ENCODE peak calls at places on chromosome 17, in eight cellular contexts. J is sigmoid colon; U is EL; V is mammary epithelial cell; I is T47D; C is CD8-positive, alpha-beta T cell; Y is stimulated activated CD4-positive, alpha-beta T cell treated with anti-CD3 and anti-CD28 coated beads, Interleukin-4, amount 100 ng/mL, for 24 hours; H is AG10803. O is an unnamed sample.

GRCh38 chr17:68516732-68517131 is 4.5 kb downstream of the PRKAR1A start:
- DNase-seq in J (no peak), U (no peak), V (no peak), I (no peak), C (no peak), Y (no peak), H (no peak), O (no peak)

GRCh38 chr17:80145076-80146075 is 1.6 kb downstream of the EIF4A3 start:
- DNase-seq in J (peak), U (no peak), V (peak), I (no peak), C (no peak), Y (no peak), H (no peak), O (no peak)

GRCh38 chr17:57766307-57766943 is 21.3 kb upstream of the CCDC182 start:
- DNase-seq in J (no peak), U (no peak), V (no peak), I (no peak), C (no peak), Y (no peak), H (no peak), O (no peak)

GRCh38 chr17:61411944-61412859 is 12.6 kb downstream of the TBX2 start:
- DNase-seq in J (peak), U (peak), V (peak), I (peak), C (peak), Y (peak), H (peak), O (peak)

GRCh38 chr17:7110617-7111306 is 3.9 kb downstream of the ASGR2 start:
- DNase-seq in J (no peak), U (no peak), V (no peak), I (no peak), C (no peak), Y (no peak), H (no peak), O (no peak)

GRCh38 chr17:46739982-46740381 is 78.5 kb downstream of the WNT3 start:
- DNase-seq in J (no peak), U (peak), V (no peak), I (no peak), C (no peak), Y (no peak), H (no peak), O (no peak)

GRCh38 chr17:75539969-75540729 is 14.7 kb downstream of the LLGL2 start:
- DNase-seq in J (no peak), U (no peak), V (no peak), I (no peak), C (no peak), Y (no peak), H (no peak), O (no peak)

GRCh38 chr17:9104370-9105041 is 83.2 kb downstream of the NTN1 start:
- DNase-seq in J (no peak), U (no peak), V (no peak), I (no peak), C (no peak), Y (no peak), H (no peak), O (no peak)

GRCh38 chr17:75614556-75615270 is 18.5 kb upstream of the SMIM5 start:
- DNase-seq in J (no peak), U (no peak), V (no peak), I (no peak), C (no peak), Y (no peak), H (no peak), O (no peak)

GRCh38 chr17:520447-521167 is 168.0 kb upstream of the RPH3AL start:
- DNase-seq in J (no peak), U (no peak), V (no peak), I (no peak), C (no peak), Y (no peak), H (no peak), O (no peak)

GRCh38 chr17:63919311-63919723 is 678 bp upstream of the GH1 start:
- DNase-seq in J (peak), U (peak), V (peak), I (peak), C (peak), Y (peak), H (peak), O (peak)

GRCh38 chr17:50935201-50936124 is 69.3 kb upstream of the TOB1 start:
- DNase-seq in J (peak), U (no peak), V (peak), I (peak), C (no peak), Y (no peak), H (no peak), O (no peak)

GRCh38 chr17:45144199-45145034 is 3.9 kb upstream of the HEXIM1 start:
- DNase-seq in J (peak), U (no peak), V (no peak), I (no peak), C (no peak), Y (peak), H (peak), O (no peak)

GRCh38 chr17:64773836-64774761 is 112.0 kb upstream of the SMURF2 start:
- DNase-seq in J (no peak), U (peak), V (peak), I (peak), C (no peak), Y (no peak), H (peak), O (no peak)

O was measured in GDM1.